ENCODE peak calls at places on chromosomes 13 and 19, in five cellular contexts. One of them, this sample, is unnamed.

GRCh38 chr13:35179494-35179893 is 237.4 kb downstream of the NBEA start:
- DNase-seq in astrocyte: peak
- DNase-seq in H9: no peak
- DNase-seq in kidney: no peak
- DNase-seq in SK-N-SH: no peak
- DNase-seq in this sample: no peak

GRCh38 chr19:33496016-33496415 is 25.6 kb downstream of the PEPD start:
- DNase-seq in astrocyte: no peak
- DNase-seq in H9: no peak
- DNase-seq in kidney: no peak
- DNase-seq in SK-N-SH: no peak
- DNase-seq in this sample: no peak

GRCh38 chr13:100314132-100314910 is 225.4 kb downstream of the PCCA start:
- DNase-seq in astrocyte: no peak
- DNase-seq in H9: no peak
- DNase-seq in kidney: no peak
- DNase-seq in SK-N-SH: no peak
- DNase-seq in this sample: no peak

GRCh38 chr19:17762505-17763229 is 11.4 kb downstream of the FCHO1 start:
- DNase-seq in astrocyte: peak
- DNase-seq in H9: peak
- DNase-seq in kidney: no peak
- DNase-seq in SK-N-SH: peak
- DNase-seq in this sample: peak

GRCh38 chr19:16934489-16934888 is 45.7 kb downstream of the F2RL3 start:
- DNase-seq in astrocyte: no peak
- DNase-seq in H9: no peak
- DNase-seq in kidney: no peak
- DNase-seq in SK-N-SH: no peak
- DNase-seq in this sample: no peak

GRCh38 chr13:35524192-35524591 is 47.7 kb upstream of the MAB21L1 start:
- DNase-seq in astrocyte: no peak
- DNase-seq in H9: no peak
- DNase-seq in kidney: no peak
- DNase-seq in SK-N-SH: no peak
- DNase-seq in this sample: no peak

GRCh38 chr13:39197645-39198007 is 159.4 kb downstream of the NHLRC3 start:
- DNase-seq in astrocyte: no peak
- DNase-seq in H9: no peak
- DNase-seq in kidney: no peak
- DNase-seq in SK-N-SH: no peak
- DNase-seq in this sample: no peak

GRCh38 chr19:10289836-10290438 is at the start of gene ICAM5:
- DNase-seq in astrocyte: no peak
- DNase-seq in H9: peak
- DNase-seq in kidney: no peak
- DNase-seq in SK-N-SH: no peak
- DNase-seq in this sample: no peak

GRCh38 chr19:58010507-58010906 is 7.9 kb upstream of the ZNF606 start:
- DNase-seq in astrocyte: no peak
- DNase-seq in H9: no peak
- DNase-seq in kidney: no peak
- DNase-seq in SK-N-SH: no peak
- DNase-seq in this sample: no peak
- H3K9ac ChIP-seq in astrocyte: no peak
- H3K9ac ChIP-seq in H9: no peak
- H3K9ac ChIP-seq in kidney: no peak
- H3K9ac ChIP-seq in SK-N-SH: no peak
- H3K9ac ChIP-seq in this sample: no peak

GRCh38 chr19:48961051-48961649 is 4.0 kb upstream of the FTL start:
- DNase-seq in astrocyte: no peak
- DNase-seq in H9: no peak
- DNase-seq in kidney: no peak
- DNase-seq in SK-N-SH: no peak
- DNase-seq in this sample: no peak
- H3K27ac ChIP-seq in astrocyte: no peak
- H3K27ac ChIP-seq in H9: no peak
- H3K27ac ChIP-seq in kidney: peak
- H3K27ac ChIP-seq in SK-N-SH: peak
- H3K27ac ChIP-seq in this sample: no peak

DNA sequence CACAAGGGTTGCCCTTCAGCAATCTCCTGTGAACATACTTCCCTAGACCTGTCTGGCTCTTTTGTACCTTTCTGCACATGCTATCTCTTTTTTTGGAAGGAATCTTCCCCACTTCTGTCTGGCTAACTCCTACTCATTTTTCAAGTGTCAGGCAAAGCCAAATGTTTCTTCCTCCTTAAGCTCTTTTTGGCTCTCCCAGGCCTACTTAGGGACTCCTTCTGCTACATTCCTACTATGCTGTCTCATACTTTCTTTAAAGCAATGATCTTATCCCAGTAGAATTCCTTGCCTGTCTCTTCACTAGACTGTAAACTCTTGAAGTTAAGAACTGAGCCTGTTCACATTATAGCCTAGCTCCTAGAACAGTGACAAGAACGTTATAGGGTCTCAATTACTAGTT is 114.9 kb upstream of the WASF3 start:
- DNase-seq in astrocyte: peak
- DNase-seq in H9: no peak
- DNase-seq in kidney: no peak
- DNase-seq in SK-N-SH: no peak
- DNase-seq in this sample: no peak
- H3K9ac ChIP-seq in astrocyte: no peak
- H3K9ac ChIP-seq in H9: no peak
- H3K9ac ChIP-seq in kidney: no peak
- H3K9ac ChIP-seq in SK-N-SH: no peak
- H3K9ac ChIP-seq in this sample: no peak

DNA sequence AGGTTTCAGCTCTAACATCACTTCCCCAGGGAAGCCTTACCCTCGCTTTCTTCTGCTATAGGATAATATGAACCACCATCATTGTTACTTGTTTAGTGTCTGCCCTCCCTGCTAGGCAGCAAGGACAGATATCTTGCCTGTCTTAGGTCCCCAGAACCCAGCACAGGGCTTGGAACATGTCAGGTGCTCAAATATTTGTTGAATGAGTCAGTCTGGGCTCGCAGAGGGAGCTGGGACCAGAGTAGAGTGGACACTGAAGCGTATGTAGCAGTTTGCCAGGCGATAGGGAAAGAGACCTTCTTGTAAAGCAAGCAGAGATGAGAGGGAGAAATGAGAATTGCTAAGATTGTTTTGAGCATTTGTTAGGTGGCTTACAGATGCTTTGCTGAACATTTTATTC is 11.7 kb downstream of the BCKDHA start:
- DNase-seq in astrocyte: peak
- DNase-seq in H9: peak
- DNase-seq in kidney: no peak
- DNase-seq in SK-N-SH: no peak
- DNase-seq in this sample: no peak
- H3K27ac ChIP-seq in astrocyte: no peak
- H3K27ac ChIP-seq in H9: no peak
- H3K27ac ChIP-seq in kidney: peak
- H3K27ac ChIP-seq in SK-N-SH: no peak
- H3K27ac ChIP-seq in this sample: no peak

GRCh38 chr19:35720648-35721047 is 2.8 kb downstream of the KMT2B start:
- DNase-seq in astrocyte: no peak
- DNase-seq in H9: no peak
- DNase-seq in kidney: peak
- DNase-seq in SK-N-SH: no peak
- DNase-seq in this sample: no peak

GRCh38 chr19:35718345-35719041 is 690 bp downstream of the KMT2B start:
- DNase-seq in astrocyte: no peak
- DNase-seq in H9: no peak
- DNase-seq in kidney: peak
- DNase-seq in SK-N-SH: peak
- DNase-seq in this sample: peak

GRCh38 chr19:35717665-35718344 is at the start of gene KMT2B:
- DNase-seq in astrocyte: no peak
- DNase-seq in H9: peak
- DNase-seq in kidney: no peak
- DNase-seq in SK-N-SH: peak
- DNase-seq in this sample: no peak

GRCh38 chr19:35720163-35720524 is 2.3 kb downstream of the KMT2B start:
- DNase-seq in astrocyte: no peak
- DNase-seq in H9: no peak
- DNase-seq in kidney: peak
- DNase-seq in SK-N-SH: no peak
- DNase-seq in this sample: no peak

DNA sequence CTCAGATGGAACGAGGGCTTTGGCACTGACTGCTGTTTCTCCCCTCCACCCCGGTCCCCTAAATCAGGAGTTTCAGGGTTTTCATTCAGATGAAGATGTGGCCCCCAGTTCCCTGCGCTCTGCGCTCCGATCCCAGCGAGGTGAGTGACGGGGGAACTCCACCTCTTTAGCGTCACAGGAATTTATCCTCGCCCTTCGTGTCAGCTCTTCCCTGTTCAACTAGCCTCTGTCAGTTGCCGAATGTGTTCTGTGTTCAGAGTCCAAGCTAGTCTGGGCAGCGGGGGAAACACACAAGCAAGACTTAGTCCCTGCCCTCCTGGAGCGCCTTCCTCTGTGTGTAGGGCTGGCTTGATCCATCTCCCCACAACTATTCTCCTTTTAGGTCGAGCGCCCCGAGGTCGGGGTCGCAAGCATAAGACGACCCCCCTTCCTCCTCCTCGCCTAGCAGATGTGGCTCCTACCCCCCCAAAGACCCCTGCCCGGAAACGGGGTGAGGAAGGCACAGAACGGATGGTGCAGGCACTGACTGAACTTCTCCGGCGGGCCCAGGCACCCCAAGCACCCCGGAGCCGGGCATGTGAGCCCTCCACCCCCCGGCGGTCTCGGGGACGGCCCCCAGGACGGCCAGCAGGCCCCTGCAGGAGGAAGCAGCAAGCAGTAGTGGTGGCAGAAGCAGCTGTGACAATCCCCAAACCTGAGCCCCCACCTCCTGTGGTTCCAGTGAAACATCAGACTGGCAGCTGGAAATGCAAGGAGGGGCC is 1.8 kb downstream of the KMT2B start:
- DNase-seq in astrocyte: no peak
- DNase-seq in H9: no peak
- DNase-seq in kidney: peak
- DNase-seq in SK-N-SH: no peak
- DNase-seq in this sample: no peak
- H3K9ac ChIP-seq in astrocyte: peak
- H3K9ac ChIP-seq in H9: peak
- H3K9ac ChIP-seq in kidney: peak
- H3K9ac ChIP-seq in SK-N-SH: peak
- H3K9ac ChIP-seq in this sample: peak

GRCh38 chr19:38424272-38424671 is 1.7 kb downstream of the RASGRP4 start:
- DNase-seq in astrocyte: no peak
- DNase-seq in H9: no peak
- DNase-seq in kidney: no peak
- DNase-seq in SK-N-SH: no peak
- DNase-seq in this sample: no peak

GRCh38 chr19:38422405-38422804 is 3.6 kb downstream of the RASGRP4 start:
- DNase-seq in astrocyte: no peak
- DNase-seq in H9: no peak
- DNase-seq in kidney: no peak
- DNase-seq in SK-N-SH: no peak
- DNase-seq in this sample: no peak

GRCh38 chr19:38425222-38425809 is 703 bp downstream of the RASGRP4 start:
- DNase-seq in astrocyte: no peak
- DNase-seq in H9: no peak
- DNase-seq in kidney: peak
- DNase-seq in SK-N-SH: no peak
- DNase-seq in this sample: no peak

GRCh38 chr19:38429055-38429810 is 3.2 kb upstream of the RASGRP4 start:
- DNase-seq in astrocyte: no peak
- DNase-seq in H9: no peak
- DNase-seq in kidney: no peak
- DNase-seq in SK-N-SH: no peak
- DNase-seq in this sample: no peak

DNA sequence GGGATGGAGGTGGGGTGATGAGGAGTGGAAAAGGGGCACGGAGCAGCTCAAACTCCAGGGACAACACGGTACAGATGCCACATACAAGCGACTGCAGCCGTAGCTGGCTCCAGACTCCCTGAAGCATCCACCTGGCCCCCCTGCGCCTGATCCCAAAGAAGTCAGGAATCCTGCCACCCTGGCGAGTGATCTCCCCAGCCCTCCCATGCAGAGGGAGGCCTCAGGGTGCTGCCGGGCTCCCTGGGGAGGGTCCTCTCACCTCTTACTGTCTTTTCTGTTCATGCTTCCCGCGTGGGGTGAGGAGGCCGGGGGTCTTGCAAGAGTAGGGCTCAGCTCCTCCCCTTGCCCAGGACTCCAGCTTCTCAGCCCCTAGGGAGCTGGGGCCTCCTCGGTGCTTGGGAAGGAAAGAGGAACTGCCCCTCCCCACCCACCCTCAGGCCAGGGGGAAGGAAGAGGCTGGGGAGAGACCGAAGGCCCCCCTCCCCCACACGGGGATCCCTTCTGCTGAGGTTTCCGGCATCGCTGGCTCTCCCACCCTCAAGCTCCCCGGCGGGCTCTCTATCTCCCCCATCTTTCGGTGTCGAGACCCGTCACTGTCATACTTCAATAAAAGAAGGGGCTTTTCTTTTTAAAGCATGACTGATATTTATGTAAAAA is at the start of gene RASGRP4:
- DNase-seq in astrocyte: no peak
- DNase-seq in H9: peak
- DNase-seq in kidney: peak
- DNase-seq in SK-N-SH: no peak
- DNase-seq in this sample: peak
- H3K27ac ChIP-seq in astrocyte: no peak
- H3K27ac ChIP-seq in H9: no peak
- H3K27ac ChIP-seq in kidney: no peak
- H3K27ac ChIP-seq in SK-N-SH: no peak
- H3K27ac ChIP-seq in this sample: no peak

GRCh38 chr13:50419896-50420295 is 404.7 kb downstream of the KCNRG start:
- DNase-seq in astrocyte: no peak
- DNase-seq in H9: no peak
- DNase-seq in kidney: no peak
- DNase-seq in SK-N-SH: no peak
- DNase-seq in this sample: no peak
- H3K9ac ChIP-seq in astrocyte: no peak
- H3K9ac ChIP-seq in H9: no peak
- H3K9ac ChIP-seq in kidney: no peak
- H3K9ac ChIP-seq in SK-N-SH: no peak
- H3K9ac ChIP-seq in this sample: no peak

This sample was measured in DND-41.